ENCODE peak calls at places on chromosome 1, in six cellular contexts. One of them, this sample, is unnamed. For H4K20me1, the result is how much of the 10 kb centered on the place peaks cover.

GRCh38 chr1:16141573-16142336 is 14.1 kb downstream of the EPHA2 start:
- DNase-seq in hepatocyte: no peak
- DNase-seq in H9: no peak
- DNase-seq in neural progenitor cell: peak
- DNase-seq in fibroblast of lung: peak
- DNase-seq in OCI-LY7: no peak
- DNase-seq in this sample: no peak

GRCh38 chr1:192869308-192869940 is 60.6 kb downstream of the RGS2 start:
- DNase-seq in hepatocyte: no peak
- DNase-seq in H9: no peak
- DNase-seq in neural progenitor cell: no peak
- DNase-seq in fibroblast of lung: no peak
- DNase-seq in OCI-LY7: no peak
- DNase-seq in this sample: no peak

GRCh38 chr1:34164510-34165381 is at the start of gene CSMD2:
- DNase-seq in hepatocyte: peak
- DNase-seq in H9: peak
- DNase-seq in neural progenitor cell: peak
- DNase-seq in fibroblast of lung: peak
- DNase-seq in OCI-LY7: no peak
- DNase-seq in this sample: peak

GRCh38 chr1:117045644-117046043 is 14.5 kb upstream of the TTF2 start:
- DNase-seq in hepatocyte: no peak
- DNase-seq in H9: no peak
- DNase-seq in neural progenitor cell: no peak
- DNase-seq in fibroblast of lung: no peak
- DNase-seq in OCI-LY7: no peak
- DNase-seq in this sample: no peak

GRCh38 chr1:47972864-47973437 is 24.2 kb downstream of the TRABD2B start:
- DNase-seq in hepatocyte: no peak
- DNase-seq in H9: no peak
- DNase-seq in neural progenitor cell: peak
- DNase-seq in fibroblast of lung: no peak
- DNase-seq in OCI-LY7: no peak
- DNase-seq in this sample: no peak

GRCh38 chr1:64187646-64188045 is 15.8 kb upstream of the UBE2U start:
- DNase-seq in hepatocyte: no peak
- DNase-seq in H9: no peak
- DNase-seq in neural progenitor cell: no peak
- DNase-seq in fibroblast of lung: no peak
- DNase-seq in OCI-LY7: no peak
- DNase-seq in this sample: no peak

GRCh38 chr1:59498640-59499039 is 201.7 kb downstream of the FGGY start:
- DNase-seq in hepatocyte: no peak
- DNase-seq in H9: no peak
- DNase-seq in neural progenitor cell: no peak
- DNase-seq in fibroblast of lung: peak
- DNase-seq in OCI-LY7: no peak
- DNase-seq in this sample: no peak

GRCh38 chr1:232435746-232436145 is 194.2 kb downstream of the SIPA1L2 start:
- DNase-seq in hepatocyte: peak
- DNase-seq in H9: no peak
- DNase-seq in neural progenitor cell: no peak
- DNase-seq in fibroblast of lung: peak
- DNase-seq in OCI-LY7: no peak
- DNase-seq in this sample: no peak

GRCh38 chr1:93715529-93716126 is 34.0 kb upstream of the BCAR3 start:
- DNase-seq in hepatocyte: no peak
- DNase-seq in H9: no peak
- DNase-seq in neural progenitor cell: no peak
- DNase-seq in fibroblast of lung: peak
- DNase-seq in OCI-LY7: peak
- DNase-seq in this sample: no peak
- H3K27ac ChIP-seq in hepatocyte: peak
- H3K27ac ChIP-seq in H9: no peak
- H3K27ac ChIP-seq in neural progenitor cell: no peak
- H3K27ac ChIP-seq in fibroblast of lung: no peak
- H3K27ac ChIP-seq in OCI-LY7: peak
- H3K27ac ChIP-seq in this sample: no peak

GRCh38 chr1:54345116-54345515 is 61.1 kb downstream of the SSBP3 start:
- DNase-seq in hepatocyte: no peak
- DNase-seq in H9: no peak
- DNase-seq in neural progenitor cell: no peak
- DNase-seq in fibroblast of lung: no peak
- DNase-seq in OCI-LY7: no peak
- DNase-seq in this sample: no peak
- H4K20me1 ChIP-seq in hepatocyte: under half
- H4K20me1 ChIP-seq in H9: under half
- H4K20me1 ChIP-seq in neural progenitor cell: half or more
- H4K20me1 ChIP-seq in fibroblast of lung: under half
- H4K20me1 ChIP-seq in OCI-LY7: under half
- H4K20me1 ChIP-seq in this sample: under half

GRCh38 chr1:62515055-62515454 is 78.2 kb downstream of the USP1 start:
- DNase-seq in hepatocyte: no peak
- DNase-seq in H9: no peak
- DNase-seq in neural progenitor cell: no peak
- DNase-seq in fibroblast of lung: no peak
- DNase-seq in OCI-LY7: peak
- DNase-seq in this sample: no peak
- H3K27ac ChIP-seq in hepatocyte: no peak
- H3K27ac ChIP-seq in H9: no peak
- H3K27ac ChIP-seq in neural progenitor cell: no peak
- H3K27ac ChIP-seq in fibroblast of lung: no peak
- H3K27ac ChIP-seq in OCI-LY7: no peak
- H3K27ac ChIP-seq in this sample: no peak

DNA sequence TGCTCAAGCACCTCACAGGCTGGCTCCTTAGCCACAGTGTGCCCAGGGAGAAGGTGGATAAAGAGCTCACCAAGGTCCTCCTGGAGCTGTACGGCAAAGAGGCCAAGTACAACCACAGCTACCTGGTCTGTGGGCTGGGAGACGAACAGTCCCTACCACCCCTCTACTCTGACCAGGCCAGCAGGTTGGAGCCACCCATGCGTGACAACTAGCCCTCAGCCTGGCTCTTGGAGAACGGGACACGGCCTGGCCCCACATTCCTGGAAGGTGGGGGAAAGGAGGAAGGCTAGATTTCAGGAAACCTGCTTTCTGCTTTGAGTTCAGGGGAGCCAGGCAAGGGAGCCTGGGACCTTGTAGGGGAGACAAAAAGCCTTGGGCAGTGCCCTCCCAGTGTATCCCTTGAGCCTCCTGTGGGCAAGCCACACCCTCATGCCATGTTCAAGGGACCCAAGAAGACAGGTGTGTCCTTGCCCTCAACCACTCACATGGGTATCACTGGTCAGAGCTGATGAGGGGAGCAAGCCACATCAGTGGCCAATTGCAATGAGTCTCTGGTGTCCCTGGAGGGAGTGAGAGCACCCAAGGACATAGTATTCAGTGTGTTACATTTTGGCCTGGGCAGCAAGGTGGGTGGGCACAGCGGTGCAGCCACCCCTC is 27.6 kb downstream of the LUZP1 start:
- DNase-seq in hepatocyte: no peak
- DNase-seq in H9: no peak
- DNase-seq in neural progenitor cell: no peak
- DNase-seq in fibroblast of lung: no peak
- DNase-seq in OCI-LY7: no peak
- DNase-seq in this sample: no peak
- H4K20me1 ChIP-seq in hepatocyte: under half
- H4K20me1 ChIP-seq in H9: under half
- H4K20me1 ChIP-seq in neural progenitor cell: half or more
- H4K20me1 ChIP-seq in fibroblast of lung: under half
- H4K20me1 ChIP-seq in OCI-LY7: under half
- H4K20me1 ChIP-seq in this sample: half or more

GRCh38 chr1:145714524-145715111 is 4.7 kb upstream of the CD160 start:
- DNase-seq in hepatocyte: peak
- DNase-seq in H9: no peak
- DNase-seq in neural progenitor cell: no peak
- DNase-seq in fibroblast of lung: no peak
- DNase-seq in OCI-LY7: no peak
- DNase-seq in this sample: no peak
- H3K27ac ChIP-seq in hepatocyte: peak
- H3K27ac ChIP-seq in H9: no peak
- H3K27ac ChIP-seq in neural progenitor cell: no peak
- H3K27ac ChIP-seq in fibroblast of lung: no peak
- H3K27ac ChIP-seq in OCI-LY7: no peak
- H3K27ac ChIP-seq in this sample: no peak

DNA sequence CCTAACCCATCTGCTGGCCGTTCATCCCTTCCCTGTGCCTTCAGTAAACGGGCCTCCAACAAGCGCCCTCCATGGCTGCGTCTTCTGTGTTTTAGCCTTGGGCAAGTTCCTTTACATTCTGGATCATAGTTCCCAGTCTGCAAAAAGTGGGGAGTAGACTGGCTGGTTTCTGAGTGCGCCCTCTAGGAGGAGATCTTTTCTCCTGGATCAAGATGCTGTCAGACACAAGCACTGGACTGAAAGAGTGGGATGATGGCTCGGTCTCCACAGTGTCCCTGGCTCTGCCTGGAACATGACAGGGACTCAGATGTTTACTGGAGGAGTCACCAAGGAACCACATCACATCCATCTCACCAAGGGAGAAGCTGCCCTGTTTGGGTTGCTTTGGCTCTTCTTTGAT is 88.8 kb downstream of the PRDM2 start:
- DNase-seq in hepatocyte: no peak
- DNase-seq in H9: no peak
- DNase-seq in neural progenitor cell: no peak
- DNase-seq in fibroblast of lung: no peak
- DNase-seq in OCI-LY7: no peak
- DNase-seq in this sample: peak
- H4K20me1 ChIP-seq in hepatocyte: under half
- H4K20me1 ChIP-seq in H9: under half
- H4K20me1 ChIP-seq in neural progenitor cell: under half
- H4K20me1 ChIP-seq in fibroblast of lung: under half
- H4K20me1 ChIP-seq in OCI-LY7: under half
- H4K20me1 ChIP-seq in this sample: under half

This sample was measured in GM23338.